ENCODE peak calls at places on chromosome 1, in six cellular contexts. C is endothelial cell, Z is RWPE1, N is MM.1S, A is heart left ventricle, V is IMR-90. X is an unnamed sample.

GRCh38 chr1:8055973-8056372 is 29.9 kb upstream of the ERRFI1 start:
- DNase-seq in C (no peak), Z (peak; percentile 73), N (no peak), A (no peak), V (peak; percentile 91), X (no peak)

GRCh38 chr1:197737916-197738315 is 37.4 kb downstream of the DENND1B start:
- DNase-seq in C (no peak), Z (no peak), N (no peak), A (no peak), V (no peak), X (no peak)

GRCh38 chr1:199644912-199645311 is 382.6 kb upstream of the NR5A2 start:
- DNase-seq in C (no peak), Z (no peak), N (no peak), A (no peak), V (no peak), X (no peak)

GRCh38 chr1:180372728-180373127 is 129.6 kb downstream of the ACBD6 start:
- DNase-seq in C (no peak), Z (no peak), N (no peak), A (no peak), V (no peak), X (no peak)

GRCh38 chr1:107061886-107062285 is 5.4 kb downstream of the PRMT6 start:
- DNase-seq in C (no peak), Z (no peak), N (no peak), A (no peak), V (no peak), X (no peak)

GRCh38 chr1:47703981-47704596 is 266.2 kb downstream of the FOXD2 start:
- DNase-seq in C (no peak), Z (peak; percentile 32), N (no peak), A (no peak), V (peak; percentile 30), X (no peak)

GRCh38 chr1:35530946-35531345 is 26.3 kb downstream of the KIAA0319L start:
- DNase-seq in C (no peak), Z (no peak), N (no peak), A (no peak), V (no peak), X (no peak)

GRCh38 chr1:60972841-60973364 is 109.5 kb upstream of the NFIA start:
- DNase-seq in C (no peak), Z (peak; percentile 69), N (no peak), A (no peak), V (peak; percentile 76), X (no peak)

GRCh38 chr1:201009967-201010645 is 13.4 kb downstream of the KIF21B start:
- DNase-seq in C (no peak), Z (no peak), N (no peak), A (no peak), V (no peak), X (no peak)

GRCh38 chr1:31733389-31734219 is 29.8 kb upstream of the COL16A1 start:
- DNase-seq in C (no peak), Z (no peak), N (no peak), A (peak; percentile 14), V (no peak), X (no peak)

GRCh38 chr1:151882466-151882865 is 26.8 kb downstream of the THEM4 start:
- DNase-seq in C (no peak), Z (no peak), N (no peak), A (no peak), V (no peak), X (no peak)

GRCh38 chr1:188365874-188366273 is 1537.1 kb downstream of the PLA2G4A start:
- DNase-seq in C (no peak), Z (no peak), N (no peak), A (no peak), V (peak; percentile 5), X (no peak)

GRCh38 chr1:62423580-62424242 is 13.1 kb upstream of the USP1 start:
- DNase-seq in C (no peak), Z (no peak), N (no peak), A (no peak), V (no peak), X (no peak)

GRCh38 chr1:234250747-234251146 is 122.5 kb upstream of the COA6 start:
- DNase-seq in C (no peak), Z (no peak), N (no peak), A (no peak), V (no peak), X (no peak)

GRCh38 chr1:236083650-236084385 is 18.9 kb upstream of the NID1 start:
- DNase-seq in C (no peak), Z (peak; percentile 71), N (no peak), A (no peak), V (peak; percentile 53), X (no peak)

GRCh38 chr1:103365860-103366569 is 159.5 kb upstream of the RNPC3 start:
- DNase-seq in C (no peak), Z (no peak), N (no peak), A (no peak), V (no peak), X (no peak)

GRCh38 chr1:244349103-244349531 is 102.6 kb downstream of the ADSS2 start:
- DNase-seq in C (no peak), Z (peak; percentile 56), N (no peak), A (no peak), V (peak; percentile 91), X (no peak)

GRCh38 chr1:65423884-65424655 is 3.6 kb downstream of the LEPR start:
- DNase-seq in C (no peak), Z (peak; percentile 73), N (no peak), A (no peak), V (peak; percentile 88), X (no peak)

GRCh38 chr1:43550598-43551246 is 20.0 kb downstream of the PTPRF start:
- DNase-seq in C (no peak), Z (no peak), N (no peak), A (peak; percentile 40), V (no peak), X (no peak)

GRCh38 chr1:33180226-33181037 is 1.4 kb downstream of the TRIM62 start:
- DNase-seq in C (peak; percentile 83), Z (peak; percentile 95), N (peak; percentile 93), A (peak; percentile 95), V (peak; percentile 80), X (no peak)

GRCh38 chr1:67957026-67957425 is 93.4 kb downstream of the DIRAS3 start:
- DNase-seq in C (no peak), Z (no peak), N (no peak), A (no peak), V (peak; percentile 50), X (no peak)

GRCh38 chr1:37234941-37235418 is 200.7 kb upstream of the GRIK3 start:
- DNase-seq in C (no peak), Z (no peak), N (no peak), A (no peak), V (no peak), X (no peak)

GRCh38 chr1:7646981-7647901 is 123.9 kb upstream of the VAMP3 start:
- DNase-seq in C (peak; percentile 88), Z (peak; percentile 91), N (peak; percentile 46), A (peak; percentile 82), V (peak; percentile 46), X (peak; percentile 59)

GRCh38 chr1:160733933-160734332 is 5.1 kb upstream of the SLAMF7 start:
- DNase-seq in C (no peak), Z (no peak), N (peak; percentile 48), A (no peak), V (no peak), X (no peak)

GRCh38 chr1:239999170-239999569 is 92.5 kb upstream of the FMN2 start:
- DNase-seq in C (no peak), Z (no peak), N (no peak), A (no peak), V (no peak), X (no peak)

GRCh38 chr1:74731399-74732052 is 1.3 kb downstream of the CRYZ start:
- DNase-seq in C (no peak), Z (no peak), N (no peak), A (no peak), V (peak; percentile 21), X (no peak)

GRCh38 chr1:100065969-100066227 is 66.8 kb downstream of the SASS6 start:
- DNase-seq in C (no peak), Z (no peak), N (no peak), A (no peak), V (no peak), X (no peak)

GRCh38 chr1:222276062-222276461 is 271.8 kb downstream of the HHIPL2 start:
- DNase-seq in C (no peak), Z (no peak), N (no peak), A (no peak), V (no peak), X (no peak)

GRCh38 chr1:53077599-53077965 is 15.6 kb downstream of the PODN start:
- DNase-seq in C (no peak), Z (no peak), N (no peak), A (peak; percentile 28), V (no peak), X (no peak)

GRCh38 chr1:228502522-228502921 is 15.3 kb downstream of the RNF187 start:
- DNase-seq in C (no peak), Z (no peak), N (no peak), A (no peak), V (no peak), X (no peak)

GRCh38 chr1:228766788-228767187 is 31.5 kb downstream of the RHOU start:
- DNase-seq in C (no peak), Z (no peak), N (no peak), A (no peak), V (no peak), X (no peak)

GRCh38 chr1:30133414-30134055 is 589.9 kb downstream of the MATN1 start:
- DNase-seq in C (no peak), Z (no peak), N (no peak), A (no peak), V (no peak), X (no peak)

GRCh38 chr1:53016705-53017104 is 45.3 kb upstream of the PODN start:
- DNase-seq in C (no peak), Z (no peak), N (no peak), A (no peak), V (peak; percentile 41), X (no peak)

GRCh38 chr1:150532860-150533259 is 16.3 kb upstream of the ADAMTSL4 start:
- DNase-seq in C (no peak), Z (no peak), N (no peak), A (no peak), V (no peak), X (no peak)
- TF ChIP-seq CTCF in C (no peak), Z (peak; percentile 39), N (no peak), A (peak; percentile 33), V (no peak), X (no peak)

GRCh38 chr1:23980006-23980724 is at the start of gene SRSF10:
- DNase-seq in C (peak; percentile 96), Z (peak; percentile 96), N (peak; percentile 99), A (peak; percentile 99), V (peak; percentile 99), X (peak; percentile 92)
- TF ChIP-seq CTCF in C (no peak), Z (no peak), N (peak; percentile 33), A (peak; percentile 35), V (peak; percentile 46), X (no peak)

GRCh38 chr1:205343431-205344009 is 13.2 kb downstream of the KLHDC8A start:
- DNase-seq in C (peak; percentile 54), Z (no peak), N (no peak), A (no peak), V (no peak), X (no peak)
- TF ChIP-seq CTCF in C (peak; percentile 67), Z (no peak), N (no peak), A (no peak), V (peak; percentile 27), X (no peak)

DNA sequence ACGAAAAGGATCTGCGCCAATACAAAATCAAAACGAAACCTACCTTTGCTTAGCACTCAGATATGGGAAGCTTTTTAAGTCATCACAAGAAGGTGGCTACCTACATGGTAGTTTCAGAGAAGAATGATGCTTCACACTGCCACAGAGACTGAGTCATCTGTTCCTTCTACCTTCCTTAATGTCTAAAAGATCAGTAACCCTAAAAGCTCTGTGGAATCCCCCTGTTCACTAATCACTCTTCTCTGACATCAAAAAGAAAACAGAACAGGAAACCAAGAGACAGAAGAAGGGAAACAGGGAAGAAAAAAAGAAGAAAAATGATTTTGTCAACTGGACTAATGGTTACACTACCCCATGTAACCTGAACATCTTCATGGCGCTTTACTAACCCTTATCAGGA is 177.2 kb downstream of the SMYD3 start:
- DNase-seq in C (no peak), Z (no peak), N (no peak), A (no peak), V (no peak), X (no peak)
- TF ChIP-seq CTCF in C (no peak), Z (no peak), N (no peak), A (no peak), V (no peak), X (no peak)